ENCODE peak calls at places on chromosomes 3 and 15, in five cellular contexts. B is Karpas-422; Y is naive thymus-derived CD4-positive, alpha-beta T cell; J is H1; W is coronary artery. C is an unnamed sample.

GRCh38 chr15:75947117-75947516 is 43.4 kb downstream of the FBXO22 start:
- DNase-seq in Y (no peak), B (peak), J (no peak), W (no peak), C (peak)

GRCh38 chr3:11953778-11954177 is 50.4 kb upstream of the SYN2 start:
- DNase-seq in B (no peak), Y (no peak), W (no peak), J (no peak), C (no peak)

GRCh38 chr3:51338632-51339031 is 46.5 kb upstream of the MANF start:
- DNase-seq in Y (no peak), B (no peak), W (no peak), J (no peak), C (no peak)

GRCh38 chr3:38022301-38022700 is 7.1 kb downstream of the PLCD1 start:
- DNase-seq in Y (no peak), J (no peak), W (no peak), B (no peak), C (no peak)

GRCh38 chr3:188839187-188839695 is 332.5 kb upstream of the TPRG1 start:
- DNase-seq in J (no peak), B (no peak), W (no peak), Y (no peak), C (no peak)

GRCh38 chr15:51398676-51399075 is 57.2 kb downstream of the GLDN start:
- DNase-seq in J (no peak), B (no peak), W (no peak), Y (no peak), C (no peak)

GRCh38 chr15:60972866-60973265 is 256.2 kb downstream of the RORA start:
- DNase-seq in B (no peak), Y (no peak), W (no peak), J (no peak), C (no peak)

GRCh38 chr15:92113832-92114231 is 260.3 kb downstream of the SLCO3A1 start:
- DNase-seq in Y (no peak), J (no peak), W (no peak), B (no peak), C (no peak)

GRCh38 chr3:58249358-58250092 is 11.9 kb downstream of the ABHD6 start:
- DNase-seq in B (no peak), J (no peak), Y (no peak), W (no peak), C (peak)

GRCh38 chr15:101128191-101128590 is 123.7 kb downstream of the CHSY1 start:
- DNase-seq in J (no peak), Y (no peak), B (no peak), W (no peak), C (no peak)

GRCh38 chr15:90463381-90463780 is 66.3 kb upstream of the CRTC3 start:
- DNase-seq in J (no peak), B (no peak), Y (no peak), W (no peak), C (peak)

GRCh38 chr15:60520825-60521368 is 42.0 kb upstream of the ICE2 start:
- DNase-seq in Y (peak), B (peak), W (no peak), J (no peak), C (peak)

GRCh38 chr3:183224180-183224579 is 28.9 kb upstream of the B3GNT5 start:
- DNase-seq in B (no peak), J (no peak), Y (no peak), W (no peak), C (no peak)

GRCh38 chr15:81239190-81239589 is 42.5 kb downstream of the IL16 start:
- DNase-seq in Y (no peak), B (no peak), W (no peak), J (no peak), C (no peak)

GRCh38 chr15:62676891-62677290 is 365.7 kb upstream of the TPM1 start:
- DNase-seq in W (no peak), Y (no peak), J (no peak), B (no peak), C (no peak)

DNA sequence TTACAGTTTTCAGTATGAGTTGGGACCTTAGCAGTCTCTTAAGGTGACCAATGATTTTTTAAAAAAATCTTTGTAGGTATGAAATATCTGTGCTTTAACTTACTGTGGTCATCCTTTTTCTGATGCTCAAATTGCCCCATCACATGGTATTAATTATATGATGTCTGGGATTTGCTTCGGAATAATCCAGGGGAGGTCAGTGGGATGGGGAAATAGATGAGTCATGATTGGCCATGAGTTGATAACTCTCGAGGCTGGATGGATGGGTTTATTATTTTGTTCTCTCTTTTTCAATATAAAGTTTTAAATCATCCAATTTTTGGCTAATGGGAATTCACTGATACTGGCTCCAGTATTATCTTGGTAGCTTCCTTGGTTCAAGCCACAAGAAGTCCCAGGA is 370.3 kb upstream of the TPM1 start:
- DNase-seq in W (no peak), J (no peak), B (no peak), Y (no peak), C (peak)
- H3K27ac ChIP-seq in W (no peak), J (no peak), B (no peak), Y (no peak), C (no peak)

GRCh38 chr3:27165348-27165747 is 203.8 kb downstream of the NEK10 start:
- DNase-seq in J (no peak), W (no peak), B (no peak), Y (no peak), C (peak)
- H3K27ac ChIP-seq in J (no peak), W (peak), B (no peak), Y (no peak), C (no peak)

DNA sequence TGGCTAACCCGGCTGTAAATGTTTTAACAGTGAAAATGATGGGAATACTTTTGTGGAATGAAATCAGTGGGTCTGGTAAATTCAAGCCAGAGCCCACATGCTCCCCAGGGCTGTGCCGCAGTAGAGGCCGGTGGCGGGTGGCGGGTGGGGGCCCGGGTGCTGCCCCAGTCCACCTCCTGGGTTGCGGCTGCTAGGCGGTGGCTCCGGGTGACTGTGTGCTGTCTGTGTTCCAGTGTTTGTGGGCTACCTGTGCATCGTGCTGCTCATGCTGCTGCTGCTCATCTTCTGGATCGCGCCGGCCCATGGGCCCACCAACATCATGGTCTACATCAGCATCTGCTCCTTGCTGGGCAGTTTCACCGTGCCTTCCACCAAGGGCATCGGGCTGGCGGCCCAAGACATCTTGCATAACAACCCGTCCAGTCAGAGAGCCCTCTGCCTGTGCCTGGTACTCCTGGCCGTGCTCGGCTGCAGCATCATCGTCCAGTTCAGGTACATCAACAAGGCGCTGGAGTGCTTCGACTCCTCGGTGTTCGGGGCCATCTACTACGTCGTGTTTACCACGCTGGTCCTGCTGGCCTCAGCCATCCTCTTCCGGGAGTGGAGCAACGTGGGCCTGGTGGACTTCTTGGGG is 14.9 kb upstream of the NIPA2 start:
- DNase-seq in Y (no peak), J (no peak), B (peak), W (no peak), C (no peak)
- H3K27ac ChIP-seq in Y (no peak), J (no peak), B (no peak), W (no peak), C (no peak)

GRCh38 chr15:57205027-57205855 is 171.1 kb upstream of the CGNL1 start:
- DNase-seq in J (no peak), B (no peak), W (no peak), Y (no peak), C (no peak)
- H3K27ac ChIP-seq in J (no peak), B (no peak), W (no peak), Y (no peak), C (peak)

GRCh38 chr15:59369597-59369996 is 3.1 kb downstream of the MYO1E start:
- DNase-seq in J (no peak), Y (no peak), B (no peak), W (no peak), C (no peak)
- H3K27ac ChIP-seq in J (no peak), Y (no peak), B (no peak), W (peak), C (no peak)

DNA sequence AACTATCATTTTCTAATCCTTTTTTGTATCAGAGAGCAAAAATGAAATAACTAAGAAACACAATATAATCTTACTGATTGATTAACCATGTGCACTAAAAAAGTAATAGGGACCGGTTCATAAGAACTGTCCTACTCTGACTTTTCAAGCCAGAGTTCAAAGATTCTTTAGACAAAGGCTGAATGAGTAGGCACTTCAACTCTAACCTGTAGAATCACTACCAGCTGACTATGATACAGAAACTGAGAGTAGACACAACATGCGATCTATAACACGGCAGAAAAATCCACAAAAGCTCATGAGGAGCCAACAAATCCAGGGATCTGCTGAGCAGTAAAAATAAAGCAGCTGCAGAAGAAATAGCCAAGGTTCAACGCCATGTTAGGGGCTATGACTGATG is 8.9 kb downstream of the COPB2 start:
- DNase-seq in B (no peak), Y (no peak), J (no peak), W (no peak), C (no peak)
- H3K27ac ChIP-seq in B (no peak), Y (no peak), J (no peak), W (no peak), C (no peak)

GRCh38 chr15:38563723-38564519 is 693 bp downstream of the RASGRP1 start:
- DNase-seq in B (peak), Y (peak), W (peak), J (no peak), C (peak)
- H3K27ac ChIP-seq in B (peak), Y (peak), W (no peak), J (no peak), C (no peak)

C was measured in cardiac muscle cell.